ENCODE peak calls at places on chromosomes 2 and 18, in seven cellular contexts. Q is breast epithelium; K is bronchial epithelial cell; N is choroid plexus epithelial cell; O is colonic mucosa; V is AG04450; J is CD8-positive, alpha-beta T cell. E is an unnamed sample.

GRCh38 chr18:34444622-34445021 is 219.9 kb upstream of the NOL4 start:
- DNase-seq in N (no peak), V (no peak), O (no peak), K (peak), Q (no peak), J (no peak), E (no peak)

GRCh38 chr18:4144201-4144600 is 310.9 kb downstream of the DLGAP1 start:
- DNase-seq in K (no peak), Q (no peak), V (no peak), N (no peak), O (no peak), J (no peak), E (no peak)

GRCh38 chr18:63439334-63439733 is 17.1 kb upstream of the VPS4B start:
- DNase-seq in K (peak), O (peak), Q (peak), N (peak), V (peak), J (peak), E (no peak)

GRCh38 chr2:216838146-216838545 is 21.7 kb downstream of the TNP1 start:
- DNase-seq in N (peak), K (no peak), O (no peak), J (no peak), Q (no peak), V (peak), E (no peak)

GRCh38 chr2:73925853-73926492 is 707 bp upstream of the DGUOK start:
- DNase-seq in V (no peak), Q (no peak), K (peak), N (no peak), J (no peak), O (peak), E (no peak)

GRCh38 chr2:54634564-54635511 is 88.6 kb upstream of the EML6 start:
- DNase-seq in Q (peak), V (no peak), J (no peak), O (no peak), K (peak), N (peak), E (peak)

GRCh38 chr2:203878060-203878459 is 10.5 kb downstream of the CTLA4 start:
- DNase-seq in O (no peak), Q (no peak), J (no peak), N (no peak), V (no peak), K (peak), E (no peak)

GRCh38 chr2:124283090-124283489 is 258.0 kb downstream of the CNTNAP5 start:
- DNase-seq in V (no peak), N (no peak), K (peak), Q (no peak), O (no peak), J (no peak), E (no peak)

GRCh38 chr2:96506016-96506906 is 1.1 kb upstream of the NEURL3 start:
- DNase-seq in Q (no peak), N (no peak), K (no peak), J (no peak), V (no peak), O (no peak), E (no peak)

GRCh38 chr18:56902653-56903052 is 244.2 kb upstream of the BOD1L2 start:
- DNase-seq in K (peak), J (no peak), V (no peak), N (no peak), Q (no peak), O (no peak), E (no peak)

GRCh38 chr18:21163647-21164625 is 52.3 kb upstream of the ROCK1 start:
- DNase-seq in K (peak), J (no peak), O (no peak), N (peak), V (peak), Q (no peak), E (no peak)

GRCh38 chr2:100730290-100730868 is 89.6 kb upstream of the NPAS2 start:
- DNase-seq in V (peak), K (peak), Q (peak), J (no peak), N (peak), O (peak), E (peak)

GRCh38 chr2:170224692-170225091 is 46.7 kb downstream of the MYO3B start:
- DNase-seq in O (no peak), N (no peak), J (no peak), V (no peak), K (no peak), Q (no peak), E (no peak)

GRCh38 chr2:119223521-119224390 is at the start of gene STEAP3:
- DNase-seq in Q (peak), N (peak), O (peak), J (no peak), V (no peak), K (peak), E (no peak)

GRCh38 chr2:8281234-8281633 is 400.6 kb upstream of the ID2 start:
- DNase-seq in O (no peak), J (no peak), N (no peak), K (no peak), Q (no peak), V (no peak), E (no peak)

GRCh38 chr2:189566046-189566445 is 14.5 kb downstream of the SLC40A1 start:
- DNase-seq in O (no peak), N (peak), K (no peak), V (no peak), Q (no peak), J (no peak), E (no peak)

GRCh38 chr2:54975175-54975574 is 75.1 kb downstream of the RTN4 start:
- DNase-seq in Q (no peak), N (no peak), O (no peak), V (no peak), J (no peak), K (no peak), E (no peak)

GRCh38 chr2:206635016-206635415 is 7.3 kb upstream of the FAM237A start:
- DNase-seq in K (no peak), V (no peak), N (no peak), Q (no peak), J (no peak), O (no peak), E (no peak)

GRCh38 chr2:2698182-2699116 is 367.4 kb upstream of the MYT1L start:
- DNase-seq in Q (no peak), N (peak), J (no peak), V (no peak), K (peak), O (no peak), E (no peak)

GRCh38 chr2:234629596-234629995 is 132.7 kb upstream of the ARL4C start:
- DNase-seq in Q (no peak), O (no peak), N (no peak), V (peak), K (no peak), J (no peak), E (no peak)

GRCh38 chr2:118097657-118098056 is 9.4 kb downstream of the INSIG2 start:
- DNase-seq in K (no peak), J (no peak), N (peak), Q (no peak), O (no peak), V (no peak), E (no peak)

GRCh38 chr2:235433860-235434259 is 60.0 kb upstream of the AGAP1 start:
- DNase-seq in J (no peak), K (no peak), Q (peak), O (peak), N (peak), V (no peak), E (no peak)

GRCh38 chr2:71458413-71459083 is 5.2 kb downstream of the DYSF start:
- DNase-seq in N (peak), Q (no peak), V (no peak), O (no peak), J (no peak), K (no peak), E (no peak)

GRCh38 chr2:74092236-74092635 is 55.5 kb downstream of the BOLA3 start:
- DNase-seq in Q (peak), V (no peak), N (peak), O (no peak), K (no peak), J (no peak), E (no peak)

GRCh38 chr2:184695-185094 is 79.1 kb downstream of the SH3YL1 start:
- DNase-seq in N (no peak), J (no peak), O (no peak), K (no peak), V (no peak), Q (no peak), E (no peak)

GRCh38 chr18:12374398-12374797 is 2.6 kb downstream of the AFG3L2 start:
- DNase-seq in V (no peak), K (no peak), O (no peak), Q (no peak), J (no peak), N (no peak), E (no peak)

GRCh38 chr18:12376718-12377555 is at the start of gene AFG3L2:
- DNase-seq in K (peak), O (peak), Q (peak), J (peak), N (peak), V (peak), E (peak)

GRCh38 chr18:12373771-12374116 is 3.3 kb downstream of the AFG3L2 start:
- DNase-seq in J (no peak), N (no peak), K (no peak), Q (no peak), O (no peak), V (no peak), E (no peak)

GRCh38 chr18:12376034-12376717 is 851 bp downstream of the AFG3L2 start:
- DNase-seq in J (no peak), N (peak), V (no peak), Q (no peak), K (peak), O (peak), E (no peak)

DNA sequence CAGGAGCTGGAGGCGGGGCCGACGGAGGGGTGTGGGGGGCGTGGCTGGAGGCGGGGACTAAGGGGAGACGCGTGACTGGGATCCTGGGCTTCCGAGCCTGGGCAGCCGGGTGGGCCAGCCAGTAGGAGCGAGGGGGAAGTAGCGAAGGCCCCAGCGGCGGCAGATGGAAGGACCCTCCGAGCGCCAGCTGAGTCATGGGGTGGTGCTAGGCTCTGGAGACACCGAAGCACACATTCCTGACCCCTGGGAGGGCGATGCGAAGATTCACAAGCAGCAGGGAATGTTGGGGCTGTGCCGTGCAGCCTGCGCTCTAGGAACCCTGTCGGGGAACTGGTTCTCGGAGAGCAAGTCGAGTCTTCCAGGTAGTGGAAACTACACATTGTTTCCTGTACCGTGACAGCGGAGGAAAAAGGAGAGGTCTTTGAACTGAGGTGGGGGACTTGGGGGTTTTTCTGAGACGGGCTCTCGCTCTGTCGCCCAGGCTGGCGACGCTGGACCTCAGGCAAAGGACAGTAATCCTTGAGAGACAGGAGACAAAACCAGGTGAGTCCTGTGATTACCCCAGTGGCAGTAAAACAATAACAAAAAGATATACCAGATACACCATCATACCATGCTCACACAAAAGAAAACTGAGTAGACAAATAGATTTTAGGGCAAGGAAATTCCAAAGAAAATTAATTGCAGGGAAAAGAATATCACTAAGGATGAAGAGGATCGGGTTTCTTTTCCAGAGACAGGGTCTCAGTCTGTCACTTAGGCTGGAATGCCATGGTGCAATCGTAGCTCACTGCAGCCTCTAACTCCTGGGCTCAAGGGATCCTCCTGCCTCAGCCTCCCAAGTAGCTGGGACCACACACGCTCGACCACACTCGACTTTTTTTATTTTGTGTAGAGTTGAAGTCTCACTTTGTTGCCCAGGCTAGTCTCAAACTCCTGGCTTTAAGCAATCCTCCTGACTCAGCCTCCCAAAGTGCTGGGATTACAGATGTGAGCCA is 828 bp upstream of the AFG3L2 start:
- DNase-seq in Q (no peak), N (peak), O (no peak), J (no peak), V (no peak), K (no peak), E (no peak)
- H3K4me3 ChIP-seq in Q (peak), N (peak), O (peak), J (peak), V (peak), K (peak), E (peak)

GRCh38 chr2:33494877-33495641 is 18.6 kb downstream of the RASGRP3 start:
- DNase-seq in O (no peak), K (peak), N (no peak), V (no peak), J (no peak), Q (no peak), E (no peak)

GRCh38 chr2:33494155-33494779 is 17.8 kb downstream of the RASGRP3 start:
- DNase-seq in J (no peak), K (peak), O (no peak), N (no peak), Q (no peak), V (no peak), E (no peak)

GRCh38 chr2:33489835-33490431 is 13.5 kb downstream of the RASGRP3 start:
- DNase-seq in K (no peak), J (no peak), O (no peak), N (no peak), V (no peak), Q (no peak), E (no peak)

GRCh38 chr2:33491685-33492084 is 15.2 kb downstream of the RASGRP3 start:
- DNase-seq in J (no peak), Q (no peak), K (no peak), O (no peak), N (no peak), V (no peak), E (no peak)

DNA sequence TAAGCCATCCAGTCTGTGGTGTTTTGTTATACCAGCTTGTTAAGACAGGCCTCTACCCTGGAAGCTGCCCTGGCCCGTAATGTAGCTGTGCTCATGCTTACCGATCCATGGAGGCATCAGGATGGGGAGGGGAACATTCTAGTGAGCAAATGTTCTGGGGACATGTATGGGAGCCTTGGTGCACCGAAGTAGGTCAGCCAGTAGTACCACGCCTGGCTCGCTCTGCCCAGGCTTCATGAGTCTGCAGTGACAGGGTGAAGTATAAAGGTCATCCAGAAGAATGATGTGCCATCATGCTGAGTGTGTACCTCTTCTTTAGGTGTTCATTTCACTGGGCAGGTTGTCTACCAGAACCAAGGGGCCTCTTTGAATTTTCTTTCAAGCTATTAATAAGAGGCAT is 16.3 kb downstream of the RASGRP3 start:
- DNase-seq in K (no peak), J (no peak), N (no peak), Q (no peak), V (no peak), O (no peak), E (no peak)
- TF ChIP-seq CTCF in K (no peak), J (no peak), N (no peak), Q (no peak), V (no peak), O (no peak), E (no peak)

DNA sequence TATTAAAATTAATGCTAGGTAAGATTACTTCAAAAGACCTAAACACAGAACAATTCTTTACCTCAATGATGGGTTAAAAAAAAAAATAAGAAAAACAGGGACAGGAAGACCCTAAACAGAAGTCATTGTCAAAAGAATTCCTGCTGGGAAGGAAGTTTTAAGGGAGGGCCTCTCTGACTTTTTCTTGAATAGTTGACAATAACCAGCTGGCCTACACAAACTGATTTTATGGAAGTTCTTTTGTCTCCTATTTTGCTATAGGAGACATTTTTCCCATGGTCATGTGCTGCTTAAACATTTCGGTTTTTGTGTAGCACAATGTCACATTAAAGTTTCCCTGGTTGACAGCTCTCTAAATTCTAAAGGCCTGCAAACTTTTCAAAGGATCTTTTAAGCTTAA is 55.3 kb downstream of the RFTN2 start:
- DNase-seq in O (no peak), V (no peak), J (no peak), N (no peak), K (no peak), Q (no peak), E (no peak)
- H3K4me3 ChIP-seq in O (no peak), V (no peak), J (no peak), N (no peak), K (no peak), Q (no peak), E (no peak)

GRCh38 chr2:120283649-120284048 is 31.0 kb downstream of the RALB start:
- DNase-seq in N (peak), Q (no peak), J (no peak), K (no peak), O (no peak), V (peak), E (no peak)
- TF ChIP-seq CTCF in N (peak), Q (peak), J (no peak), K (no peak), O (no peak), V (peak), E (peak)

DNA sequence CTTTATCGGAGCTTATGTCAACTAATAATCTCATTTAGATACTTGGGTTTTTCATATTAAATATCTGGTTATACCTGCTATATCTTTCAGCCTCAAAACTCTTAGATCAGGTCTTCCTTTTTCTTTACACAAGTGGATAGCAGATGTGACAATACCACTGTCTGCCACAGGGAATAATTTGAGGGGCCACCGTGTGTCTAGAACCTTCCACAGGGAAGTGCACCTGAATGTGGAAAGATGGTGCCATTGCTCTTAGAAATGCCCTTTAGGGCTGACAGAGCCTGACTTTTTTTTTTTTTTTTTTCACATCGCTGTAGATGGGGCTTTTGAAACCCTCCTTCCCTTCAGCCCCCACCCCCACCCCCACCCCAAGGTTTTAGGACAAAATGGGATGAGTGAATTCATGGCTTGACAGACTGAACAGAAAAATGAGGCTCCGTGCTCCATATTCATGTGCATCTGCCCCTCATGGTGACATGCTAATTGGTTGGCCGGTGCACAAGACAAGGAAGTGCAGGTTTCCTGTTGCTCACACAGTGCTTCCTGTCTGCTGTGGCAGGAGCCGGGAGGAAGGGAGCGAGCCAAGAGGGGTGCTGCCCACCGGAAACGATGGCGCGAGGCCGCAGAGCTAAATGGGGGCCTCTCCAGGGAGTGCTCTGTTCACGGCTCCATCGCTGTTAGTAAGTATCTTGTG is 246.0 kb downstream of the LDLRAD4 start:
- DNase-seq in N (peak), J (peak), O (peak), Q (peak), K (no peak), V (no peak), E (peak)
- H3K4me3 ChIP-seq in N (no peak), J (peak), O (peak), Q (peak), K (no peak), V (no peak), E (peak)

GRCh38 chr18:76396792-76397191 is 98.2 kb downstream of the ZNF516 start:
- DNase-seq in O (no peak), Q (no peak), J (no peak), V (no peak), K (no peak), N (no peak), E (no peak)
- TF ChIP-seq CTCF in O (no peak), Q (no peak), J (no peak), V (no peak), K (no peak), N (peak), E (no peak)

GRCh38 chr2:10498525-10499274 is 50.6 kb upstream of the ODC1 start:
- DNase-seq in J (no peak), V (no peak), O (peak), N (no peak), Q (no peak), K (no peak), E (no peak)

GRCh38 chr2:10499275-10499907 is 51.3 kb upstream of the ODC1 start:
- DNase-seq in N (no peak), J (no peak), V (no peak), Q (peak), K (peak), O (no peak), E (no peak)

GRCh38 chr2:10495988-10496313 is 47.8 kb upstream of the ODC1 start:
- DNase-seq in J (no peak), Q (peak), K (no peak), V (no peak), N (no peak), O (peak), E (no peak)

GRCh38 chr2:10499911-10500521 is 51.9 kb upstream of the ODC1 start:
- DNase-seq in N (no peak), J (no peak), K (no peak), O (peak), Q (peak), V (no peak), E (no peak)

DNA sequence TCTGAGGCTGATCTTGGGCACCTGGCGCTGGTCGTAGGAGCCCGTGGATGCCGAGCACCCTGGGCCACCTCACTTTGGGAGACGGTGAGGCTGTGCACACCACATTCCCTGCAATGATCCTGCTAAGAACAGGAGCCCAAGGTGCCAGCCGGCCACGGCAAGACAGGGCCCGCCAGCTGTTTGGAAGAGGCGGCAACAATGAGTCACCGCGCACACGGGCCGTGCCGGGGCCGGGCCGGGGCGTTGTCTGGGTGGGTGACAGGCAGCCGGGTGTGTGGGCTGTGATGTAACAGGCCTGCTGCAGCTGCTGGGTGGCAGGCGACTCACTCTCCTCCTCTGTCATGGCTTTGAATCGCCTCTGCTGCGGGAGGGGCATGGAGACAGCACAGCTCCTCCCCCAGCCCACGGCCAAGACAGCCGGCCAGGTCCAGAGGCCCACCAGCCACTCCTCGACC is 49.7 kb upstream of the ODC1 start:
- DNase-seq in K (peak), V (no peak), Q (peak), O (peak), J (peak), N (peak), E (no peak)
- H3K4me3 ChIP-seq in K (no peak), V (no peak), Q (peak), O (no peak), J (no peak), N (no peak), E (no peak)